ENCODE peak calls at places on chromosomes 6 and 20, in six cellular contexts. One of them, this sample, is unnamed.

GRCh38 chr6:33607126-33607783 is 13.9 kb upstream of the ITPR3 start:
- DNase-seq in bronchial epithelial cell: no peak
- DNase-seq in AG04449: no peak
- DNase-seq in Peyer's patch: no peak
- DNase-seq in cardiac fibroblast: no peak
- DNase-seq in psoas muscle: no peak
- DNase-seq in this sample: no peak

GRCh38 chr6:147641511-147641910 is 133.0 kb downstream of the SAMD5 start:
- DNase-seq in bronchial epithelial cell: no peak
- DNase-seq in AG04449: no peak
- DNase-seq in Peyer's patch: no peak
- DNase-seq in cardiac fibroblast: no peak
- DNase-seq in psoas muscle: no peak
- DNase-seq in this sample: no peak

GRCh38 chr6:104711371-104711770 is 148.3 kb downstream of the HACE1 start:
- DNase-seq in bronchial epithelial cell: peak
- DNase-seq in AG04449: peak
- DNase-seq in Peyer's patch: no peak
- DNase-seq in cardiac fibroblast: peak
- DNase-seq in psoas muscle: no peak
- DNase-seq in this sample: no peak

GRCh38 chr6:27986928-27987725 is 30.1 kb downstream of the OR2B6 start:
- DNase-seq in bronchial epithelial cell: peak
- DNase-seq in AG04449: no peak
- DNase-seq in Peyer's patch: no peak
- DNase-seq in cardiac fibroblast: peak
- DNase-seq in psoas muscle: no peak
- DNase-seq in this sample: no peak

GRCh38 chr6:106804238-106805016 is 170.1 kb downstream of the CD24 start:
- DNase-seq in bronchial epithelial cell: no peak
- DNase-seq in AG04449: no peak
- DNase-seq in Peyer's patch: no peak
- DNase-seq in cardiac fibroblast: no peak
- DNase-seq in psoas muscle: no peak
- DNase-seq in this sample: no peak

GRCh38 chr6:139905404-139906052 is 531.1 kb upstream of the CITED2 start:
- DNase-seq in bronchial epithelial cell: no peak
- DNase-seq in AG04449: no peak
- DNase-seq in Peyer's patch: no peak
- DNase-seq in cardiac fibroblast: no peak
- DNase-seq in psoas muscle: no peak
- DNase-seq in this sample: no peak

GRCh38 chr6:158043586-158044524 is 62.2 kb downstream of the SYNJ2 start:
- DNase-seq in bronchial epithelial cell: no peak
- DNase-seq in AG04449: no peak
- DNase-seq in Peyer's patch: no peak
- DNase-seq in cardiac fibroblast: no peak
- DNase-seq in psoas muscle: peak
- DNase-seq in this sample: no peak

GRCh38 chr6:79574636-79575035 is 37.4 kb upstream of the LCA5 start:
- DNase-seq in bronchial epithelial cell: peak
- DNase-seq in AG04449: no peak
- DNase-seq in Peyer's patch: no peak
- DNase-seq in cardiac fibroblast: peak
- DNase-seq in psoas muscle: no peak
- DNase-seq in this sample: no peak

GRCh38 chr6:142671791-142672190 is 273.2 kb downstream of the HIVEP2 start:
- DNase-seq in bronchial epithelial cell: no peak
- DNase-seq in AG04449: no peak
- DNase-seq in Peyer's patch: no peak
- DNase-seq in cardiac fibroblast: no peak
- DNase-seq in psoas muscle: no peak
- DNase-seq in this sample: no peak

GRCh38 chr6:149423946-149424440 is 23.9 kb downstream of the SUMO4 start:
- DNase-seq in bronchial epithelial cell: no peak
- DNase-seq in AG04449: no peak
- DNase-seq in Peyer's patch: no peak
- DNase-seq in cardiac fibroblast: no peak
- DNase-seq in psoas muscle: no peak
- DNase-seq in this sample: no peak

GRCh38 chr6:26022166-26022510 is 59.5 kb downstream of the TRIM38 start:
- DNase-seq in bronchial epithelial cell: peak
- DNase-seq in AG04449: no peak
- DNase-seq in Peyer's patch: peak
- DNase-seq in cardiac fibroblast: peak
- DNase-seq in psoas muscle: no peak
- DNase-seq in this sample: peak

GRCh38 chr6:169529931-169530761 is 171.7 kb downstream of the WDR27 start:
- DNase-seq in bronchial epithelial cell: no peak
- DNase-seq in AG04449: no peak
- DNase-seq in Peyer's patch: no peak
- DNase-seq in cardiac fibroblast: peak
- DNase-seq in psoas muscle: peak
- DNase-seq in this sample: no peak

GRCh38 chr6:99013145-99013544 is 65.4 kb upstream of the FBXL4 start:
- DNase-seq in bronchial epithelial cell: peak
- DNase-seq in AG04449: peak
- DNase-seq in Peyer's patch: no peak
- DNase-seq in cardiac fibroblast: peak
- DNase-seq in psoas muscle: no peak
- DNase-seq in this sample: no peak

GRCh38 chr6:13319891-13320564 is 8.3 kb downstream of the TBC1D7 start:
- DNase-seq in bronchial epithelial cell: no peak
- DNase-seq in AG04449: no peak
- DNase-seq in Peyer's patch: no peak
- DNase-seq in cardiac fibroblast: no peak
- DNase-seq in psoas muscle: no peak
- DNase-seq in this sample: no peak

GRCh38 chr6:149043476-149044130 is 273.9 kb upstream of the TAB2 start:
- DNase-seq in bronchial epithelial cell: no peak
- DNase-seq in AG04449: no peak
- DNase-seq in Peyer's patch: no peak
- DNase-seq in cardiac fibroblast: peak
- DNase-seq in psoas muscle: no peak
- DNase-seq in this sample: no peak

GRCh38 chr6:148550569-148550968 is 196.3 kb upstream of the UST start:
- DNase-seq in bronchial epithelial cell: peak
- DNase-seq in AG04449: no peak
- DNase-seq in Peyer's patch: no peak
- DNase-seq in cardiac fibroblast: peak
- DNase-seq in psoas muscle: no peak
- DNase-seq in this sample: no peak

GRCh38 chr6:122610690-122611455 is 668 bp downstream of the PKIB start:
- DNase-seq in bronchial epithelial cell: peak
- DNase-seq in AG04449: no peak
- DNase-seq in Peyer's patch: no peak
- DNase-seq in cardiac fibroblast: peak
- DNase-seq in psoas muscle: peak
- DNase-seq in this sample: peak

GRCh38 chr6:148723484-148723883 is 23.3 kb upstream of the UST start:
- DNase-seq in bronchial epithelial cell: peak
- DNase-seq in AG04449: peak
- DNase-seq in Peyer's patch: no peak
- DNase-seq in cardiac fibroblast: peak
- DNase-seq in psoas muscle: no peak
- DNase-seq in this sample: no peak

GRCh38 chr6:129183681-129184216 is 300.8 kb downstream of the LAMA2 start:
- DNase-seq in bronchial epithelial cell: peak
- DNase-seq in AG04449: no peak
- DNase-seq in Peyer's patch: no peak
- DNase-seq in cardiac fibroblast: peak
- DNase-seq in psoas muscle: no peak
- DNase-seq in this sample: no peak

GRCh38 chr6:28252507-28252975 is 472 bp upstream of the ZKSCAN4 start:
- DNase-seq in bronchial epithelial cell: no peak
- DNase-seq in AG04449: no peak
- DNase-seq in Peyer's patch: no peak
- DNase-seq in cardiac fibroblast: no peak
- DNase-seq in psoas muscle: no peak
- DNase-seq in this sample: no peak

GRCh38 chr20:38471987-38472512 is 593 bp upstream of the RALGAPB start:
- DNase-seq in bronchial epithelial cell: peak
- DNase-seq in AG04449: no peak
- DNase-seq in Peyer's patch: no peak
- DNase-seq in cardiac fibroblast: no peak
- DNase-seq in psoas muscle: no peak
- DNase-seq in this sample: no peak

GRCh38 chr20:38472513-38473352 is at the start of gene RALGAPB:
- DNase-seq in bronchial epithelial cell: peak
- DNase-seq in AG04449: peak
- DNase-seq in Peyer's patch: peak
- DNase-seq in cardiac fibroblast: peak
- DNase-seq in psoas muscle: peak
- DNase-seq in this sample: peak

GRCh38 chr20:38477747-38478146 is 5.1 kb downstream of the RALGAPB start:
- DNase-seq in bronchial epithelial cell: no peak
- DNase-seq in AG04449: no peak
- DNase-seq in Peyer's patch: no peak
- DNase-seq in cardiac fibroblast: no peak
- DNase-seq in psoas muscle: no peak
- DNase-seq in this sample: no peak

GRCh38 chr20:38471245-38471644 is 1.4 kb upstream of the RALGAPB start:
- DNase-seq in bronchial epithelial cell: no peak
- DNase-seq in AG04449: no peak
- DNase-seq in Peyer's patch: no peak
- DNase-seq in cardiac fibroblast: no peak
- DNase-seq in psoas muscle: no peak
- DNase-seq in this sample: no peak

DNA sequence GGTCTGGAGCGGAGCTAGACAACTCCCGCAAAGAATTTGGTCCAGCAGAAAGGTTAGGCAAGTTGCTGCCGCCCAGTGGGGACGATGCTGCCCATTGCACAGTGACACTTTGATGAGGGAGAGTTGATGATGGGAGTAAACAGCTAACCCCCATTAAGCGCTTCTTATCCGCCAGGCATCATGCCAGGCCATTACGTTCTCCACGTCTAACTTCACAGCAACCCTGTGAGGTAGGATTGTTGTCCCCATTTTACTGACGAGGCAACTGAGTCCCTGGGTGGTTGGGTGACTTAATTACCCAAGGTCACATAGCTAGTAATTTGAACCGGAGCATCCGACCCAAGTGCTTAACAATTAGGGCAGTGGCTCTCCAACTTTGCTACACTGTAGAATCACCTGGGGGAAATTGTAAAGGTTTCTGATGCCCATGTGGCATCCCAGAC is 731 bp downstream of the RALGAPB start:
- DNase-seq in bronchial epithelial cell: no peak
- DNase-seq in AG04449: no peak
- DNase-seq in Peyer's patch: no peak
- DNase-seq in cardiac fibroblast: peak
- DNase-seq in psoas muscle: no peak
- DNase-seq in this sample: no peak
- TF ChIP-seq CTCF in bronchial epithelial cell: no peak
- TF ChIP-seq CTCF in AG04449: peak
- TF ChIP-seq CTCF in Peyer's patch: no peak
- TF ChIP-seq CTCF in cardiac fibroblast: no peak
- TF ChIP-seq CTCF in psoas muscle: no peak
- TF ChIP-seq CTCF in this sample: no peak

DNA sequence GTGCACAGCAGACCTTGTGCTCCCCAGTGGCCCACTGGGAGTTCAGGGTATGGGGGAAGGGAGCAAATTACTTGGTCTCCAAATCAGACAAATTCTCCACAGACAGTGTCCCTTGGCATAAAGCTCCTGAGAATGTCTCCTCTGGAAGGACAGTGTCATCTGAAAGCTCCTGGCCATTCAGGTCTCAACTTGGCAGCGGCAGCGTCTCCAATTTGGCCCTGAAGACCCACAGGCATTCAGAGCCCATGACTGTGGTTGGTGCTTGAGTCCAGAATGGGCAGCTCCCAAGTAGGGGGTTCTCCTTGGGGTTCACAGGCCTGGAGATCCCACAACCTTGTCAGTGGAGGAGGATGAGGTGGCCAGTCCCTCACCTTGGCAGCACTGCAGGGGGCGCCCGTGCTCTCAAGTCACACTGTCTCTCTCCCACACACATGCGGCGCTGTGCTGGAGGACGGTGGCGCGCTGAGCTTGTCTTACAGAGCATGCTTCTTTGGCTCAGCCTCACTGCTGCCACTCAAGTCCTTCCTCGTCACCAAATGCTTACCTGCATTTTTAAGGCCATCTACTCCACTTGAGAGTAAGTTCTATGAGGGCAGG is 20.7 kb downstream of the DYNLRB1 start:
- DNase-seq in bronchial epithelial cell: no peak
- DNase-seq in AG04449: no peak
- DNase-seq in Peyer's patch: peak
- DNase-seq in cardiac fibroblast: peak
- DNase-seq in psoas muscle: peak
- DNase-seq in this sample: peak
- TF ChIP-seq CTCF in bronchial epithelial cell: peak
- TF ChIP-seq CTCF in AG04449: peak
- TF ChIP-seq CTCF in Peyer's patch: peak
- TF ChIP-seq CTCF in cardiac fibroblast: peak
- TF ChIP-seq CTCF in psoas muscle: peak
- TF ChIP-seq CTCF in this sample: no peak

GRCh38 chr20:48789781-48790544 is 37.8 kb downstream of the PREX1 start:
- DNase-seq in bronchial epithelial cell: no peak
- DNase-seq in AG04449: no peak
- DNase-seq in Peyer's patch: no peak
- DNase-seq in cardiac fibroblast: no peak
- DNase-seq in psoas muscle: no peak
- DNase-seq in this sample: no peak

GRCh38 chr20:48791666-48792071 is 36.1 kb downstream of the PREX1 start:
- DNase-seq in bronchial epithelial cell: no peak
- DNase-seq in AG04449: peak
- DNase-seq in Peyer's patch: no peak
- DNase-seq in cardiac fibroblast: peak
- DNase-seq in psoas muscle: no peak
- DNase-seq in this sample: no peak

GRCh38 chr20:48789185-48789668 is 38.6 kb downstream of the PREX1 start:
- DNase-seq in bronchial epithelial cell: no peak
- DNase-seq in AG04449: no peak
- DNase-seq in Peyer's patch: no peak
- DNase-seq in cardiac fibroblast: no peak
- DNase-seq in psoas muscle: no peak
- DNase-seq in this sample: no peak

GRCh38 chr20:48788486-48789072 is 39.2 kb downstream of the PREX1 start:
- DNase-seq in bronchial epithelial cell: no peak
- DNase-seq in AG04449: no peak
- DNase-seq in Peyer's patch: peak
- DNase-seq in cardiac fibroblast: no peak
- DNase-seq in psoas muscle: no peak
- DNase-seq in this sample: no peak

DNA sequence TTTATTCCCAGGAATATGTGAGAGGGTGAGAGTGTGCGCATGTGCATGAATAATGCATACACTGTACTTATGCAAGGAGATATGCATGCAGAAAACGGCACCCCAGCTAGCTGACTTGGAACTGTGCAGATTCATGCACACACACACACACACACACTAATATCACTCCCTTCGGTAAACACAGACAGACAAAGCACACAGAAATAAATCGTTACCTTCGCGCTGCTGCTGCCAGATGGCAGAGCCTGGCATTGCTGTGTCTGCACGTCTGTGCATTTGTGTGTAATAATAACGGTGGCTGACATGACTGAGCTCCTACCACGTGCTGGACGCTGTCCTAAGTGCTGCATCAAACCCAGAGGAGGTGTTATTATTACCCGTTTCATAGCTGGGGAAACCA is 36.8 kb downstream of the PREX1 start:
- DNase-seq in bronchial epithelial cell: no peak
- DNase-seq in AG04449: no peak
- DNase-seq in Peyer's patch: no peak
- DNase-seq in cardiac fibroblast: no peak
- DNase-seq in psoas muscle: no peak
- DNase-seq in this sample: no peak
- TF ChIP-seq CTCF in bronchial epithelial cell: no peak
- TF ChIP-seq CTCF in AG04449: no peak
- TF ChIP-seq CTCF in Peyer's patch: no peak
- TF ChIP-seq CTCF in cardiac fibroblast: no peak
- TF ChIP-seq CTCF in psoas muscle: no peak
- TF ChIP-seq CTCF in this sample: no peak

GRCh38 chr6:91483415-91483814 is 896.5 kb upstream of the MAP3K7 start:
- DNase-seq in bronchial epithelial cell: no peak
- DNase-seq in AG04449: no peak
- DNase-seq in Peyer's patch: no peak
- DNase-seq in cardiac fibroblast: no peak
- DNase-seq in psoas muscle: no peak
- DNase-seq in this sample: no peak
- TF ChIP-seq CTCF in bronchial epithelial cell: no peak
- TF ChIP-seq CTCF in AG04449: no peak
- TF ChIP-seq CTCF in Peyer's patch: no peak
- TF ChIP-seq CTCF in cardiac fibroblast: no peak
- TF ChIP-seq CTCF in psoas muscle: no peak
- TF ChIP-seq CTCF in this sample: no peak

This sample was measured in upper lobe of left lung.